ENCODE peak calls at places on chromosomes 3 and 15, in seven cellular contexts. M, S, K, D, Q, B and V are unnamed samples.

GRCh38 chr3:24185738-24186384 is 240.8 kb downstream of the NR1D2 start:
- DNase-seq in M (no peak), S (no peak), K (no peak), D (peak), Q (peak), B (peak), V (peak)

GRCh38 chr3:89572261-89572660 is 464.8 kb downstream of the EPHA3 start:
- DNase-seq in M (no peak), S (no peak), K (no peak), D (peak), Q (no peak), B (no peak), V (peak)

GRCh38 chr15:64163662-64164362 is 990 bp upstream of the PPIB start:
- DNase-seq in M (no peak), S (no peak), K (no peak), D (peak), Q (no peak), B (no peak), V (no peak)

GRCh38 chr15:49847436-49847835 is 226.6 kb downstream of the DTWD1 start:
- DNase-seq in M (no peak), S (no peak), K (no peak), D (no peak), Q (no peak), B (no peak), V (peak)

GRCh38 chr3:39361252-39361927 is 21.8 kb upstream of the SLC25A38 start:
- DNase-seq in M (no peak), S (no peak), K (no peak), D (no peak), Q (no peak), B (peak), V (no peak)

GRCh38 chr3:38021196-38021595 is 8.2 kb downstream of the PLCD1 start:
- DNase-seq in M (no peak), S (no peak), K (no peak), D (no peak), Q (no peak), B (no peak), V (no peak)

GRCh38 chr3:74897006-74897405 is 282.5 kb upstream of the CNTN3 start:
- DNase-seq in M (no peak), S (no peak), K (no peak), D (peak), Q (peak), B (no peak), V (no peak)

GRCh38 chr3:31699309-31699953 is 166.7 kb downstream of the STT3B start:
- DNase-seq in M (no peak), S (no peak), K (no peak), D (peak), Q (no peak), B (no peak), V (no peak)

GRCh38 chr3:46675843-46676567 is 17.5 kb downstream of the ALS2CL start:
- DNase-seq in M (no peak), S (no peak), K (no peak), D (no peak), Q (no peak), B (no peak), V (no peak)